ENCODE peak calls at places on chromosomes 11 and 22, in six cellular contexts. B, A, H, L, K and G are unnamed samples.

GRCh38 chr11:924406-925157 is 1.1 kb upstream of the AP2A2 start:
- DNase-seq in B (no peak), A (no peak), H (no peak), L (no peak), K (no peak), G (no peak)

GRCh38 chr11:64753380-64754123 is 6.2 kb downstream of the PYGM start:
- DNase-seq in B (peak), A (no peak), H (no peak), L (no peak), K (no peak), G (no peak)

GRCh38 chr11:114359342-114359741 is 41.0 kb downstream of the C11orf71 start:
- DNase-seq in B (no peak), A (no peak), H (no peak), L (no peak), K (no peak), G (peak)

GRCh38 chr22:30221121-30221992 is 25.2 kb downstream of the LIF start:
- DNase-seq in B (no peak), A (no peak), H (peak), L (no peak), K (no peak), G (no peak)

GRCh38 chr11:43830928-43831440 is 49.6 kb upstream of the ALKBH3 start:
- DNase-seq in B (peak), A (peak), H (no peak), L (peak), K (no peak), G (peak)

GRCh38 chr11:108121274-108122155 is at the start of gene ACAT1:
- DNase-seq in B (peak), A (peak), H (peak), L (peak), K (peak), G (peak)

GRCh38 chr11:1307163-1307870 is 2.1 kb downstream of the TOLLIP start:
- DNase-seq in B (no peak), A (no peak), H (no peak), L (no peak), K (peak), G (no peak)

GRCh38 chr11:4766420-4767043 is 3.2 kb downstream of the OR51F1 start:
- DNase-seq in B (no peak), A (no peak), H (no peak), L (no peak), K (no peak), G (no peak)

GRCh38 chr11:60768202-60768601 is 11.5 kb downstream of the MS4A15 start:
- DNase-seq in B (no peak), A (no peak), H (no peak), L (no peak), K (no peak), G (no peak)

GRCh38 chr22:46087816-46088277 is 62.5 kb upstream of the PPARA start:
- DNase-seq in B (peak), A (no peak), H (no peak), L (no peak), K (no peak), G (peak)

GRCh38 chr11:12963051-12963450 is 46.1 kb upstream of the RASSF10 start:
- DNase-seq in B (no peak), A (no peak), H (no peak), L (no peak), K (no peak), G (no peak)

GRCh38 chr11:1084561-1085439 is 10.1 kb downstream of the MUC2 start:
- DNase-seq in B (peak), A (no peak), H (no peak), L (no peak), K (no peak), G (no peak)

GRCh38 chr11:113168358-113168757 is 146.0 kb upstream of the TTC12 start:
- DNase-seq in B (no peak), A (no peak), H (no peak), L (no peak), K (no peak), G (no peak)

GRCh38 chr11:67435031-67435726 is 2.3 kb downstream of the PTPRCAP start:
- DNase-seq in B (no peak), A (no peak), H (no peak), L (no peak), K (no peak), G (no peak)

GRCh38 chr11:124865181-124865901 is at the start of gene ROBO3:
- DNase-seq in B (no peak), A (no peak), H (no peak), L (no peak), K (peak), G (no peak)

GRCh38 chr11:64110465-64111375 is 55.2 kb downstream of the MACROD1 start:
- DNase-seq in B (no peak), A (no peak), H (no peak), L (no peak), K (no peak), G (no peak)

GRCh38 chr11:78037056-78037455 is 14.0 kb upstream of the KCTD14 start:
- DNase-seq in B (no peak), A (no peak), H (no peak), L (peak), K (no peak), G (no peak)

GRCh38 chr11:66570117-66570825 is 1.9 kb upstream of the CTSF start:
- DNase-seq in B (no peak), A (no peak), H (no peak), L (no peak), K (no peak), G (no peak)

GRCh38 chr11:68012044-68012842 is 2.1 kb downstream of the ALDH3B1 start:
- DNase-seq in B (no peak), A (no peak), H (no peak), L (no peak), K (no peak), G (no peak)

GRCh38 chr11:62799486-62799885 is 5.8 kb downstream of the NXF1 start:
- DNase-seq in B (no peak), A (no peak), H (no peak), L (no peak), K (no peak), G (no peak)

GRCh38 chr11:27174672-27175210 is 134.1 kb downstream of the BBOX1 start:
- DNase-seq in B (no peak), A (no peak), H (no peak), L (peak), K (no peak), G (no peak)

GRCh38 chr22:19870153-19871022 is 15.7 kb upstream of the GNB1L start:
- DNase-seq in B (no peak), A (no peak), H (no peak), L (peak), K (peak), G (no peak)

GRCh38 chr11:28107331-28107725 is 628 bp downstream of the KIF18A start:
- DNase-seq in B (peak), A (no peak), H (peak), L (peak), K (no peak), G (peak)

GRCh38 chr11:128874406-128874805 is 7.3 kb upstream of the KCNJ1 start:
- DNase-seq in B (no peak), A (no peak), H (no peak), L (no peak), K (no peak), G (no peak)

GRCh38 chr22:23822101-23822671 is 16.6 kb downstream of the DERL3 start:
- DNase-seq in B (no peak), A (no peak), H (no peak), L (no peak), K (no peak), G (no peak)

GRCh38 chr11:106077609-106078517 is at the start of gene AASDHPPT:
- DNase-seq in B (peak), A (peak), H (no peak), L (peak), K (no peak), G (peak)

GRCh38 chr22:36344106-36344827 is 43.5 kb downstream of the MYH9 start:
- DNase-seq in B (no peak), A (no peak), H (no peak), L (no peak), K (no peak), G (no peak)

GRCh38 chr11:124113890-124114289 is 1.4 kb upstream of the VWA5A start:
- DNase-seq in B (no peak), A (no peak), H (no peak), L (no peak), K (no peak), G (peak)

GRCh38 chr11:82907376-82907775 is 5.8 kb downstream of the DDIAS start:
- DNase-seq in B (no peak), A (no peak), H (no peak), L (no peak), K (no peak), G (no peak)

GRCh38 chr11:86497310-86497709 is 122.6 kb downstream of the CCDC81 start:
- DNase-seq in B (no peak), A (no peak), H (no peak), L (no peak), K (no peak), G (no peak)
- H2AFZ ChIP-seq in B (no peak), A (no peak), H (no peak), L (no peak), K (no peak), G (no peak)

GRCh38 chr22:44085743-44086741 is 61.9 kb downstream of the PARVB start:
- DNase-seq in B (peak), A (peak), H (peak), L (peak), K (no peak), G (peak)
- TF ChIP-seq POLR2AphosphoS5 in B (no peak), A (no peak), H (no peak), L (no peak), K (no peak), G (no peak)

GRCh38 chr22:38202437-38203089 is 769 bp downstream of the MAFF start:
- DNase-seq in B (peak), A (no peak), H (no peak), L (peak), K (peak), G (peak)

GRCh38 chr22:38204784-38205183 is 3.0 kb downstream of the MAFF start:
- DNase-seq in B (no peak), A (no peak), H (peak), L (no peak), K (no peak), G (no peak)

GRCh38 chr22:38201718-38202436 is at the start of gene MAFF:
- DNase-seq in B (peak), A (peak), H (peak), L (peak), K (peak), G (peak)

GRCh38 chr22:38203855-38204497 is 2.2 kb downstream of the MAFF start:
- DNase-seq in B (no peak), A (no peak), H (no peak), L (no peak), K (no peak), G (peak)

GRCh38 chr22:38203090-38203810 is 1.5 kb downstream of the MAFF start:
- DNase-seq in B (peak), A (no peak), H (no peak), L (peak), K (peak), G (peak)
- TF ChIP-seq POLR2A in B (no peak), A (no peak), H (no peak), L (no peak), K (peak), G (no peak)

GRCh38 chr11:2884424-2884815 is 1.2 kb downstream of the CDKN1C start:
- DNase-seq in B (peak), A (no peak), H (no peak), L (no peak), K (no peak), G (peak)

GRCh38 chr11:2885017-2885675 is 429 bp downstream of the CDKN1C start:
- DNase-seq in B (peak), A (no peak), H (no peak), L (no peak), K (no peak), G (peak)

GRCh38 chr11:2885676-2886081 is at the start of gene CDKN1C:
- DNase-seq in B (peak), A (peak), H (no peak), L (no peak), K (peak), G (peak)

GRCh38 chr11:2882681-2883110 is 2.9 kb downstream of the CDKN1C start:
- DNase-seq in B (no peak), A (no peak), H (no peak), L (no peak), K (no peak), G (no peak)

GRCh38 chr11:2883717-2884423 is 1.7 kb downstream of the CDKN1C start:
- DNase-seq in B (peak), A (no peak), H (no peak), L (no peak), K (no peak), G (peak)
- H2AFZ ChIP-seq in B (peak), A (no peak), H (no peak), L (no peak), K (no peak), G (peak)

DNA sequence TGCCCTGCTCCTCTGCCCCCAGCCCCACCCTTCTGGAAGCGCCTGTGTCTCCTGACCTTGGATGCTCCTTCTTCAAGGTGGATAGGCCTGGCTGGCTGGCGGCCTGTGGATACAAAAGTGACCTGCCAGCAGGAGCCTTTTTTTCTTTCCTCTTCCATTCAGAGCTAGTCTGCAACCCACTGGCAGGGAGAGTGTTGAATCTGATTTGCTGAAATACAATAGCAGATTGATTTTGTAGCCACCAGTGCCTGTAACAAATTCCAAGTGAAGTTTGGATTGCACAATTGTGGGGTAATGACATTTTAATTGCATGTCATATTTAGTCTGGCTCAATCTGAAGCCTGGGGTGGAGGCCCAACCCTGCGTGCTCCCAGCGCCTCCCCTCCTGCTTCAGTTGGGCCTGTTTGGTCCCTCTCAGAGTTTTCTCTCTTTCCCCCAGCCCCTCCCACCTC is 97.2 kb downstream of the GRIK4 start:
- DNase-seq in B (no peak), A (no peak), H (no peak), L (no peak), K (peak), G (no peak)
- TF ChIP-seq POLR2AphosphoS5 in B (no peak), A (no peak), H (no peak), L (no peak), K (no peak), G (no peak)

DNA sequence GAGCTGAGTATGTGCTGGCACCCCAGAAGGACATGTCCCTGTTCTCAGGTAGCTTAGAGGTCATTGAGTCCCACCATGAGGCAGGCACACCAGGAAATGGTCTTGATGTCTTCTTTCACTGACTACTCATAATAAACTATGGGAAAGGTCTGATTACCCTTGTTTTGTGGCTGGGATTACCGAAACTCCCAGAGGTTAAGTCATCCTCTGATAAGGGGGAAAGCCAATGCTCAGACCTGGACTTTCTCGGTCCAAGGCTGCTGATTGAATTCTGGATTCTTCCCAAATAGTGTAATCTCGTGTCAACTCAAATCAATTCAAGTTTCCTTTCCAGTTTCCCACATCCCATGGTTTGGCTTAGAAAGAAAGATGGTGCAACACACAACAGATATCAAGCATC is 3.7 kb upstream of the CD44 start:
- DNase-seq in B (no peak), A (no peak), H (no peak), L (no peak), K (no peak), G (no peak)
- TF ChIP-seq POLR2A in B (no peak), A (no peak), H (no peak), L (no peak), K (no peak), G (no peak)

DNA sequence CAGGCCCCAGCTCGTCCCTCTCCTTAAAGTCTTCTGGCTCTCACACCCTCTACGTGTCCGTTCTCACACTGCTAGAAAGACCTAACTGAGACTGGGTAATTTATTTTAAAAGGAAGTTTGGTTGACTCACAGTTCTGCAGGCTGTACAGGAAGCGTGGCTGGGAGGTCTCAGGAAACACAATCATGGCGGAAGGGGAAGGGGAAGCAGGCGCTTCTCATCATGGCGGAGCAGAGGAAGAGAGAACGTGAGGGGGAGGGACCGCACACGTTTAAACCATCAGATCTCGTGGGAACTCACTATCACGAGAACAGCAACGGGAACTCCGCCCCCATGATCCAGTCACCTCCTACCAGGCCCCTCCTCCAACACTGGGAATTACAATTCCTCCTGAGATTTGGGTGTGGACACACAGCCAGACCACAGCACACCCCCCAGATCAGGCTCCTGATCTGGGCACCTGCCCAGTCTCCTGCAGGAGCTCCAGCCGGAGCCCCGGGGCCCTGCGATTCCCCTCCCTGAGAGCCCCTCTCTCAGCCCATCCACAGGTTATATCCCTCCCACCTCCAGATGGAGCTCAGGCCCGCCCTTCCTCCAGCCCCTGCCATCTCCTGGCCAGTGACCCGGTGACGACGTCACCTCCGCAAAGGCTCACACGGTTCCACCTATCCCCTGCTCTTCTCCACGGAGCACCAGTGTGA is 170.2 kb downstream of the BRD1 start:
- DNase-seq in B (peak), A (peak), H (peak), L (no peak), K (no peak), G (peak)
- H2AFZ ChIP-seq in B (peak), A (no peak), H (peak), L (no peak), K (no peak), G (peak)